ENCODE peak calls at places on chromosomes 5 and 9, in nine cellular contexts. A is ovary, Z is IMR-90, T is upper lobe of left lung, E is body of pancreas, B is transverse colon, Y is heart left ventricle, S is tibial nerve, R is esophagus squamous epithelium. H is an unnamed sample. For H3K9me3, the result is how much of the 10 kb centered on the place peaks cover.

GRCh38 chr5:154526231-154527226 is 48.5 kb upstream of the HAND1 start:
- DNase-seq in A (no peak), Z (no peak), T (peak), E (no peak), B (no peak), Y (no peak), S (no peak), R (no peak), H (no peak)

GRCh38 chr9:126459546-126459945 is 132.9 kb downstream of the MVB12B start:
- DNase-seq in A (no peak), Z (no peak), T (no peak), E (no peak), B (no peak), Y (peak), S (no peak), R (no peak), H (no peak)

GRCh38 chr9:96566401-96567202 is 53.0 kb downstream of the CDC14B start:
- DNase-seq in A (peak), Z (no peak), T (peak), E (peak), B (peak), Y (peak), S (peak), R (peak), H (peak)

GRCh38 chr5:171342362-171343111 is 33.5 kb downstream of the TLX3 start:
- DNase-seq in A (no peak), Z (peak), T (peak), E (peak), B (peak), Y (no peak), S (no peak), R (no peak), H (peak)

GRCh38 chr5:171175746-171176145 is 133.3 kb upstream of the TLX3 start:
- DNase-seq in A (no peak), Z (no peak), T (no peak), E (no peak), B (no peak), Y (no peak), S (no peak), R (no peak), H (no peak)

GRCh38 chr5:96079075-96079474 is 117.4 kb upstream of the ELL2 start:
- DNase-seq in A (no peak), Z (peak), T (no peak), E (no peak), B (no peak), Y (no peak), S (no peak), R (no peak), H (no peak)

GRCh38 chr5:98499892-98500291 is 273.6 kb upstream of the RGMB start:
- DNase-seq in A (no peak), Z (no peak), T (no peak), E (no peak), B (no peak), Y (no peak), S (no peak), R (no peak), H (no peak)

GRCh38 chr5:155726267-155726666 is 600.7 kb upstream of the SGCD start:
- DNase-seq in A (peak), Z (peak), T (no peak), E (no peak), B (no peak), Y (no peak), S (no peak), R (no peak), H (no peak)

GRCh38 chr9:116318463-116319271 is 165.1 kb downstream of the PAPPA start:
- DNase-seq in A (peak), Z (peak), T (peak), E (no peak), B (peak), Y (peak), S (no peak), R (no peak), H (no peak)

GRCh38 chr5:67842806-67843205 is 372.8 kb upstream of the PIK3R1 start:
- DNase-seq in A (no peak), Z (no peak), T (no peak), E (no peak), B (no peak), Y (no peak), S (no peak), R (no peak), H (no peak)

GRCh38 chr5:10556893-10557746 is 6.8 kb upstream of the ANKRD33B start:
- DNase-seq in A (no peak), Z (no peak), T (no peak), E (no peak), B (no peak), Y (no peak), S (no peak), R (no peak), H (no peak)

GRCh38 chr9:133518193-133518592 is 6.6 kb downstream of the MYMK start:
- DNase-seq in A (no peak), Z (no peak), T (no peak), E (no peak), B (no peak), Y (no peak), S (no peak), R (no peak), H (no peak)

GRCh38 chr9:91948423-91949292 is 1.4 kb downstream of the ROR2 start:
- DNase-seq in A (peak), Z (peak), T (peak), E (peak), B (peak), Y (no peak), S (no peak), R (no peak), H (no peak)

GRCh38 chr9:15936316-15936869 is 383.6 kb downstream of the CCDC171 start:
- DNase-seq in A (no peak), Z (peak), T (no peak), E (no peak), B (no peak), Y (no peak), S (no peak), R (no peak), H (no peak)

GRCh38 chr5:130502702-130503101 is 598.4 kb downstream of the CHSY3 start:
- DNase-seq in A (no peak), Z (no peak), T (no peak), E (no peak), B (no peak), Y (no peak), S (no peak), R (no peak), H (no peak)

GRCh38 chr9:132237481-132237880 is 75.6 kb downstream of the NTNG2 start:
- DNase-seq in A (no peak), Z (no peak), T (no peak), E (no peak), B (no peak), Y (no peak), S (no peak), R (no peak), H (no peak)

GRCh38 chr9:116806075-116806474 is 119.0 kb downstream of the TRIM32 start:
- DNase-seq in A (no peak), Z (peak), T (no peak), E (no peak), B (no peak), Y (no peak), S (no peak), R (no peak), H (no peak)

GRCh38 chr5:154243736-154244135 is 53.2 kb downstream of the GALNT10 start:
- DNase-seq in A (no peak), Z (peak), T (no peak), E (no peak), B (no peak), Y (no peak), S (no peak), R (no peak), H (no peak)

GRCh38 chr9:101419863-101420262 is 15.7 kb downstream of the ALDOB start:
- DNase-seq in A (no peak), Z (no peak), T (no peak), E (no peak), B (no peak), Y (no peak), S (no peak), R (no peak), H (no peak)

GRCh38 chr5:115708819-115709477 is 83.1 kb upstream of the TMED7 start:
- DNase-seq in A (no peak), Z (no peak), T (no peak), E (no peak), B (no peak), Y (no peak), S (no peak), R (no peak), H (no peak)

GRCh38 chr5:168793844-168794837 is 215.0 kb upstream of the PANK3 start:
- DNase-seq in A (peak), Z (peak), T (no peak), E (no peak), B (no peak), Y (no peak), S (no peak), R (no peak), H (no peak)

GRCh38 chr9:91001146-91001611 is 199.6 kb downstream of the SYK start:
- DNase-seq in A (no peak), Z (peak), T (no peak), E (peak), B (no peak), Y (no peak), S (no peak), R (no peak), H (no peak)

GRCh38 chr5:59097116-59097515 is 514.2 kb downstream of the RAB3C start:
- DNase-seq in A (no peak), Z (peak), T (no peak), E (no peak), B (no peak), Y (no peak), S (no peak), R (no peak), H (no peak)

GRCh38 chr5:11234501-11234911 is 473.5 kb upstream of the DAP start:
- DNase-seq in A (no peak), Z (no peak), T (no peak), E (no peak), B (no peak), Y (no peak), S (no peak), R (no peak), H (no peak)

GRCh38 chr5:73188764-73189521 is 15.9 kb downstream of the TMEM174 start:
- DNase-seq in A (no peak), Z (peak), T (no peak), E (no peak), B (no peak), Y (no peak), S (no peak), R (no peak), H (no peak)

GRCh38 chr5:113181409-113181808 is 204.8 kb downstream of the DCP2 start:
- DNase-seq in A (no peak), Z (no peak), T (no peak), E (no peak), B (no peak), Y (no peak), S (no peak), R (no peak), H (no peak)

GRCh38 chr5:72938206-72938605 is 17.6 kb upstream of the FCHO2 start:
- DNase-seq in A (no peak), Z (peak), T (no peak), E (no peak), B (no peak), Y (no peak), S (no peak), R (no peak), H (no peak)

GRCh38 chr9:79080536-79080935 is 491.2 kb upstream of the TLE4 start:
- DNase-seq in A (no peak), Z (peak), T (no peak), E (no peak), B (no peak), Y (no peak), S (no peak), R (no peak), H (no peak)

GRCh38 chr5:148858547-148858946 is 32.1 kb downstream of the ADRB2 start:
- DNase-seq in A (no peak), Z (no peak), T (no peak), E (no peak), B (no peak), Y (no peak), S (no peak), R (no peak), H (no peak)

GRCh38 chr9:126154182-126154827 is 172.3 kb upstream of the MVB12B start:
- DNase-seq in A (no peak), Z (no peak), T (no peak), E (no peak), B (no peak), Y (no peak), S (no peak), R (no peak), H (no peak)

GRCh38 chr9:2677927-2678889 is 39.1 kb upstream of the KCNV2 start:
- DNase-seq in A (no peak), Z (no peak), T (no peak), E (no peak), B (no peak), Y (no peak), S (no peak), R (no peak), H (no peak)

GRCh38 chr5:39158127-39158593 is 61.2 kb downstream of the FYB1 start:
- DNase-seq in A (no peak), Z (no peak), T (no peak), E (no peak), B (no peak), Y (no peak), S (no peak), R (no peak), H (no peak)

GRCh38 chr5:180495292-180495691 is 1.1 kb downstream of the CNOT6 start:
- DNase-seq in A (no peak), Z (no peak), T (no peak), E (no peak), B (no peak), Y (no peak), S (no peak), R (no peak), H (no peak)

GRCh38 chr5:123673107-123673506 is 161.1 kb downstream of the CSNK1G3 start:
- DNase-seq in A (no peak), Z (no peak), T (no peak), E (no peak), B (no peak), Y (no peak), S (no peak), R (no peak), H (no peak)

GRCh38 chr9:114301798-114302565 is 20.9 kb upstream of the ORM1 start:
- DNase-seq in A (peak), Z (no peak), T (no peak), E (no peak), B (peak), Y (no peak), S (no peak), R (no peak), H (no peak)

GRCh38 chr5:80516826-80517225 is 28.9 kb downstream of the FAM151B start:
- DNase-seq in A (no peak), Z (peak), T (no peak), E (no peak), B (no peak), Y (no peak), S (no peak), R (no peak), H (no peak)

GRCh38 chr5:141360685-141361084 is 891 bp downstream of the PCDHGB2 start:
- DNase-seq in A (no peak), Z (no peak), T (no peak), E (no peak), B (no peak), Y (no peak), S (no peak), R (no peak), H (no peak)

GRCh38 chr9:109143881-109144562 is 23.0 kb downstream of the FRRS1L start:
- DNase-seq in A (no peak), Z (peak), T (no peak), E (no peak), B (no peak), Y (no peak), S (no peak), R (no peak), H (no peak)

GRCh38 chr9:121398374-121398773 is 28.3 kb upstream of the STOM start:
- DNase-seq in A (no peak), Z (peak), T (no peak), E (no peak), B (no peak), Y (no peak), S (no peak), R (no peak), H (no peak)

GRCh38 chr5:168532471-168532870 is 3.4 kb downstream of the FBLL1 start:
- DNase-seq in A (no peak), Z (no peak), T (no peak), E (no peak), B (no peak), Y (no peak), S (no peak), R (no peak), H (no peak)

GRCh38 chr9:137456864-137457405 is 2.2 kb downstream of the NSMF start:
- DNase-seq in A (peak), Z (no peak), T (peak), E (no peak), B (no peak), Y (peak), S (no peak), R (no peak), H (no peak)
- H3K27ac ChIP-seq in A (peak), Z (no peak), T (no peak), E (peak), B (no peak), Y (no peak), S (peak), R (no peak), H (no peak)

GRCh38 chr9:112533660-112534059 is 47.0 kb downstream of the KIAA1958 start:
- DNase-seq in A (no peak), Z (no peak), T (no peak), E (no peak), B (no peak), Y (no peak), S (no peak), R (no peak), H (no peak)
- H3K9me3 ChIP-seq in A (under half), Z (under half), T (under half), E (under half), B (under half), Y (under half), S (under half), R (under half), H (under half)

DNA sequence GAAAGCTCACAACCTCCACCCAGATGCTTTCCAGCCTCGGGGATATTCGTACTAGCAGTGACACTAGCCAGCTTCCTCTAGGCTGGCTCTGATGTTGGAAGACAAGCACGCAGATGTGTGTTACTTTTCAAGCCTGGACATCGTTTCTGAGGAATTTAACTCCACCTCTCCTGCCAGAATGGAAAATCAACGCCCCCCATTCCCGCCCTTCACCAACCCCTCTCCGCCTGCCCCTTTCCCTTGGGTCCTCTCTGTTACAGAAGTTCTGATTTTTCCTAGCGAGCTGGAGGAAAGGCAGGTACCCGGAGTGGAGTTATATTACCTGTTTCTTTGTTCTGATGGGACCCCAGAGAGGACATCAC is 543 bp upstream of the NNT start:
- DNase-seq in A (peak), Z (peak), T (no peak), E (peak), B (peak), Y (no peak), S (no peak), R (no peak), H (peak)
- TF ChIP-seq POLR2A in A (no peak), Z (no peak), T (no peak), E (peak), B (no peak), Y (no peak), S (no peak), R (no peak), H (no peak)

GRCh38 chr5:121273818-121274433 is 577.8 kb upstream of the FTMT start:
- DNase-seq in A (no peak), Z (peak), T (no peak), E (no peak), B (no peak), Y (no peak), S (no peak), R (no peak), H (no peak)
- H3K27ac ChIP-seq in A (no peak), Z (no peak), T (no peak), E (no peak), B (no peak), Y (no peak), S (no peak), R (no peak), H (no peak)

GRCh38 chr5:150901446-150901845 is 3.3 kb downstream of the ZNF300 start:
- DNase-seq in A (no peak), Z (no peak), T (no peak), E (no peak), B (no peak), Y (no peak), S (no peak), R (no peak), H (no peak)
- H3K9me3 ChIP-seq in A (under half), Z (under half), T (under half), E (under half), B (half or more), Y (half or more), S (half or more), R (half or more), H (under half)

GRCh38 chr9:37575921-37576721 is at the start of gene FBXO10:
- DNase-seq in A (peak), Z (peak), T (peak), E (peak), B (peak), Y (peak), S (peak), R (no peak), H (peak)
- TF ChIP-seq POLR2A in A (no peak), Z (peak), T (peak), E (peak), B (peak), Y (no peak), S (no peak), R (peak), H (no peak)

H was measured in Peyer's patch.